ENCODE peak calls at places on chromosomes 4 and X, in nine cellular contexts. O is tibial nerve, L is neural progenitor cell, E is left lung, H is adrenal gland, Z is uterus, T is upper lobe of right lung, M is mammary epithelial cell, P is DND-41. S is an unnamed sample.
A peak's percentile ranks its signal among the peaks of the same experiment; 100 is the strongest.

GRCh38 chrX:92224406-92224805 is 445.2 kb downstream of the PCDH11X start:
- DNase-seq in P (no peak), T (no peak), Z (no peak), L (no peak), E (no peak), O (no peak), M (no peak), H (no peak), S (no peak)

GRCh38 chr4:139665690-139666529 is at the start of gene MGST2:
- DNase-seq in P (peak; percentile 59), T (peak; percentile 86), E (peak; percentile 81), L (peak; percentile 73), Z (peak; percentile 63), M (peak; percentile 61), H (peak; percentile 82), O (peak; percentile 60), S (peak; percentile 88)

GRCh38 chrX:18873189-18873791 is 110.6 kb downstream of the PHKA2 start:
- DNase-seq in M (peak; percentile 81), Z (peak; percentile 66), P (no peak), O (no peak), E (no peak), T (no peak), L (no peak), H (peak; percentile 37), S (no peak)

GRCh38 chr4:176735300-176735699 is 57.4 kb downstream of the VEGFC start:
- DNase-seq in E (no peak), P (no peak), Z (no peak), L (no peak), T (no peak), M (peak; percentile 22), O (no peak), H (no peak), S (no peak)

GRCh38 chr4:166318810-166319525 is 445.9 kb downstream of the TLL1 start:
- DNase-seq in O (no peak), Z (no peak), L (no peak), H (no peak), E (no peak), T (no peak), M (peak; percentile 81), P (no peak), S (no peak)

GRCh38 chr4:146235654-146236570 is 21.6 kb downstream of the REELD1 start:
- DNase-seq in Z (no peak), L (no peak), O (peak; percentile 61), E (no peak), M (no peak), P (no peak), T (no peak), H (peak; percentile 33), S (no peak)

GRCh38 chrX:115134366-115134765 is 54.8 kb upstream of the RBMXL3 start:
- DNase-seq in H (no peak), P (no peak), O (no peak), T (no peak), Z (no peak), E (no peak), L (no peak), M (no peak), S (no peak)

GRCh38 chr4:108619372-108620100 is 840 bp upstream of the RPL34 start:
- DNase-seq in L (no peak), H (no peak), Z (no peak), M (no peak), O (no peak), T (no peak), E (no peak), P (peak; percentile 65), S (no peak)

GRCh38 chrX:108071578-108071977 is 19.8 kb downstream of the PSMD10 start:
- DNase-seq in T (no peak), P (no peak), L (no peak), O (no peak), Z (no peak), H (no peak), M (no peak), E (no peak), S (no peak)

GRCh38 chr4:84224522-84224921 is 274.6 kb downstream of the NKX6-1 start:
- DNase-seq in H (no peak), M (no peak), T (no peak), P (no peak), Z (no peak), O (no peak), E (no peak), L (peak; percentile 38), S (no peak)

GRCh38 chr4:47278631-47279030 is 184.9 kb downstream of the COMMD8 start:
- DNase-seq in H (no peak), Z (no peak), T (no peak), O (no peak), E (no peak), M (no peak), L (no peak), P (no peak), S (no peak)

GRCh38 chr4:116839826-116840225 is 245.6 kb downstream of the TRAM1L1 start:
- DNase-seq in L (no peak), E (no peak), M (no peak), P (no peak), Z (no peak), T (no peak), H (no peak), O (no peak), S (no peak)

GRCh38 chr4:165369522-165369921 is 9.3 kb upstream of the CPE start:
- DNase-seq in L (no peak), O (no peak), M (peak; percentile 81), H (no peak), P (no peak), Z (no peak), T (no peak), E (no peak), S (no peak)

GRCh38 chr4:116752027-116752426 is 333.3 kb downstream of the TRAM1L1 start:
- DNase-seq in H (no peak), E (no peak), T (no peak), M (no peak), P (no peak), Z (no peak), L (no peak), O (no peak), S (no peak)

GRCh38 chr4:101183658-101184373 is 163.5 kb downstream of the PPP3CA start:
- DNase-seq in T (no peak), H (no peak), M (peak; percentile 77), L (no peak), O (no peak), P (no peak), E (no peak), Z (no peak), S (no peak)

GRCh38 chrX:45619290-45619689 is 418.6 kb upstream of the DIPK2B start:
- DNase-seq in M (peak; percentile 17), T (no peak), P (no peak), H (no peak), O (no peak), Z (no peak), E (no peak), L (peak; percentile 31), S (no peak)

GRCh38 chr4:39255266-39255665 is 72.9 kb downstream of the WDR19 start:
- DNase-seq in Z (no peak), L (peak; percentile 10), P (no peak), H (no peak), M (peak; percentile 60), T (no peak), E (no peak), O (no peak), S (no peak)

GRCh38 chr4:137502730-137503129 is 29.6 kb downstream of the PCDH18 start:
- DNase-seq in O (no peak), M (no peak), H (no peak), L (no peak), T (no peak), E (no peak), Z (no peak), P (no peak), S (no peak)

DNA sequence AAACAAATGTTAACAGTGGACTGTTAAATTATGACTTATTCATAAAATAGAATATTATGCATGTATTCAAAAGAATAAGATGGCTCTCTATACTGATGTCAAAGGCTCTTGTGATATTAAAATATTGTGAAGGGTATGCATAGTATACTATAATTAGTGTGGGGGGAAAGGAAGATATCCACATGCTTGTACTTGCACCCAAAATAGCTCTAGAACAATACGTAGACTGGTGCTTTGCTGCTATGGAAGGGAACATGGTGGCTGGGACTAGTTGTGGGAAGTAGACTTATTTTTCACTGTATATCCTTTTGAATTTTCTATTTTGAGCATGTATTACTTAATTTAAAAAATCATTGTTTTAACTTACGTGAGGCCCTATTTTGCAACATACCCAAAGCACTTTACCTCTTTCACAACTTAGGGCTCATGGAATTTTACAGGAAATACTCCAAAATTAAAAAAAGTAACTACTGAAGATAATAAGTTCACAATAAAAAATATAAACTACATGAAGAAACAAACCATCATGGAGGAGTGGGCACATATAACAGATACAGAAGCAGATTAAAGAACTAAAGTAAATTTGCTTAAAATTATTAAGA is 7.9 kb downstream of the PGRMC2 start:
- DNase-seq in O (no peak), H (no peak), P (no peak), T (no peak), E (no peak), Z (no peak), M (no peak), L (no peak), S (no peak)
- H3K4me1 ChIP-seq in O (peaks cover 9% of the 10 kb centered on the region), H (peaks cover 19% of the 10 kb centered on the region), P (peaks cover 6% of the 10 kb centered on the region), T (peaks cover 4% of the 10 kb centered on the region), E (no peaks in the 10 kb centered on the region), Z (peaks cover 11% of the 10 kb centered on the region), M (peaks cover 6% of the 10 kb centered on the region), L (peaks cover 12% of the 10 kb centered on the region), S (peaks cover 36% of the 10 kb centered on the region)

DNA sequence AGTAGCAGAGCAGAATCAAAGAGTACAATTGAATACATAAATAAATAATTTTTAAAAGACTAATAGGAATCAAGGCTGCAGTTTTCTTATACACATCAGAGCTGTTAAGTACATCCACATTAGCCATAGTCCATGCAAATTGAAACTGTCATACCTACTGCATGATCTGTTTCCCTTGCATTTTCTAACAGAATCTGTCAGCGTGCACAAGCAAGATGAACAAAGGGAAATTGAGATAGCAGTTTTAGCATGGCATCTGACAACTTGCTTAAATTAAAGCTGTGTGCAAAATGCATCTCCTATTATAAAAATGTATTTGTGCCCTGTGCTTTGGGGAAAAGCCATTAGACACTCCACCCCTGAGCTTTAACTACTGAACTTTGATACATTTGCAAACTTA is 703.5 kb upstream of the GRID2 start:
- DNase-seq in O (no peak), H (no peak), L (no peak), Z (no peak), M (no peak), P (no peak), E (no peak), T (no peak), S (no peak)
- TF ChIP-seq CTCF in O (no peak), H (no peak), L (no peak), Z (no peak), M (no peak), P (no peak), E (no peak), T (no peak), S (no peak)

DNA sequence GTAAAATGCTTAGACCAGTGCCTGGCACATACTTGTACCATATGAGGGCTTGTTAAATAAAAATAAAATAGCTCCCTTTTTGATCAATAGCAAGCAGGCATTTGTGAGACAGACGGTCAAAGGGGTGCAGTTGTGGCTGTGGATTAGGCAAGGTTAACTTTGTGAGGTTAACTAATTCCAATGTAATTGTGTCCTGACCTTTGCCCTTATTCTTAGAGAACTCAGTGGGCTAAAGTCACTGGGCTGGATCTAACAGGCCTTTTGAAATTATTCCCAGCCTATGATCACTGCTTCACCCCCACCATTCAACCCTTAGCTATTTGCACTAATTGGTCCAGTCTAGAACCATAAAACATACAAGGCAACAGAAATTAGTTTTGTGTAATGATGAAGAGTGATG is 166.4 kb downstream of the MID1 start:
- DNase-seq in Z (no peak), E (no peak), M (no peak), H (no peak), L (peak; percentile 64), P (no peak), O (no peak), T (no peak), S (no peak)
- H3K36me3 ChIP-seq in Z (no peaks in the 10 kb centered on the region), E (no peaks in the 10 kb centered on the region), M (peaks cover 3% of the 10 kb centered on the region), H (no peaks in the 10 kb centered on the region), L (peaks cover 7% of the 10 kb centered on the region), P (no peaks in the 10 kb centered on the region), O (no peaks in the 10 kb centered on the region), T (peaks cover 5% of the 10 kb centered on the region), S (peaks cover 4% of the 10 kb centered on the region)

GRCh38 chr4:76233967-76234678 is 17.4 kb upstream of the FAM47E start:
- DNase-seq in T (peak; percentile 79), E (peak; percentile 56), H (no peak), Z (no peak), M (no peak), O (no peak), P (no peak), L (no peak), S (no peak)
- H3K4me1 ChIP-seq in T (peaks cover 11% of the 10 kb centered on the region), E (peaks cover 6% of the 10 kb centered on the region), H (no peaks in the 10 kb centered on the region), Z (no peaks in the 10 kb centered on the region), M (peaks cover 29% of the 10 kb centered on the region), O (no peaks in the 10 kb centered on the region), P (no peaks in the 10 kb centered on the region), L (peaks cover 6% of the 10 kb centered on the region), S (peaks cover 48% of the 10 kb centered on the region)

S was measured in suprapubic skin.